ENCODE peak calls at places on chromosomes 12 and 14, in seven cellular contexts. Y is mesenchymal stem cell, Z is bronchial epithelial cell, Q is PC-3, C is heart right ventricle, H is psoas muscle, B is fibroblast of pulmonary artery. A is an unnamed sample.

GRCh38 chr12:32708926-32709325 is 29.8 kb downstream of the DNM1L start:
- DNase-seq in H (no peak), C (no peak), Q (no peak), B (no peak), Y (no peak), Z (no peak), A (no peak)

GRCh38 chr12:9256758-9257405 is 48.7 kb upstream of the PZP start:
- DNase-seq in Z (no peak), B (no peak), C (no peak), Q (no peak), H (no peak), Y (no peak), A (no peak)

GRCh38 chr14:25132734-25133422 is 82.9 kb upstream of the STXBP6 start:
- DNase-seq in Z (peak), Q (peak), H (peak), C (peak), Y (peak), B (peak), A (peak)

GRCh38 chr12:52969828-52970569 is 21.1 kb downstream of the KRT18 start:
- DNase-seq in Q (peak), B (no peak), Z (no peak), C (no peak), H (no peak), Y (no peak), A (peak)

GRCh38 chr14:106436310-106436905 is 910.0 kb downstream of the TMEM121 start:
- DNase-seq in Z (no peak), C (no peak), Y (no peak), H (no peak), B (no peak), Q (no peak), A (no peak)

GRCh38 chr14:99408286-99408970 is 72.2 kb downstream of the SETD3 start:
- DNase-seq in Z (no peak), B (no peak), H (no peak), Y (no peak), Q (no peak), C (no peak), A (no peak)

GRCh38 chr14:87430810-87431209 is 562.2 kb downstream of the GALC start:
- DNase-seq in B (peak), Z (peak), H (no peak), Y (peak), C (no peak), Q (peak), A (no peak)

GRCh38 chr14:100875861-100876590 is 27.5 kb downstream of the RTL1 start:
- DNase-seq in Q (no peak), Z (no peak), Y (no peak), B (no peak), H (no peak), C (no peak), A (no peak)

GRCh38 chr14:57486767-57487379 is 6.8 kb downstream of the CCDC198 start:
- DNase-seq in C (no peak), B (peak), Y (peak), Z (peak), Q (peak), H (no peak), A (no peak)

GRCh38 chr12:89278862-89279261 is 73.4 kb downstream of the DUSP6 start:
- DNase-seq in C (no peak), Y (no peak), B (no peak), Z (no peak), Q (no peak), H (no peak), A (no peak)

GRCh38 chr14:68143341-68143807 is 323.8 kb downstream of the RAD51B start:
- DNase-seq in Y (peak), Z (no peak), H (peak), B (peak), Q (peak), C (peak), A (peak)

GRCh38 chr14:99427632-99428315 is 52.9 kb downstream of the SETD3 start:
- DNase-seq in Q (no peak), B (peak), Y (peak), Z (no peak), H (no peak), C (no peak), A (no peak)

GRCh38 chr14:68894802-68895201 is 84.3 kb downstream of the ACTN1 start:
- DNase-seq in B (peak), C (no peak), Z (peak), Y (peak), H (no peak), Q (no peak), A (no peak)

GRCh38 chr14:104519721-104520120 is 59.8 kb upstream of the C14orf180 start:
- DNase-seq in B (no peak), C (no peak), Z (no peak), Y (no peak), Q (no peak), H (no peak), A (peak)

GRCh38 chr14:105119410-105120025 is 49.1 kb downstream of the JAG2 start:
- DNase-seq in Q (no peak), H (no peak), Z (no peak), Y (no peak), C (no peak), B (no peak), A (no peak)

GRCh38 chr12:50924439-50925341 is 27.7 kb upstream of the HIGD1C start:
- DNase-seq in Q (peak), H (peak), Z (peak), B (peak), C (peak), Y (peak), A (peak)

GRCh38 chr12:50925342-50925651 is 27.0 kb upstream of the HIGD1C start:
- DNase-seq in Z (no peak), H (no peak), C (no peak), Q (no peak), Y (no peak), B (no peak), A (no peak)

GRCh38 chr12:50924131-50924438 is 28.3 kb upstream of the HIGD1C start:
- DNase-seq in H (no peak), B (no peak), Z (no peak), Y (no peak), Q (peak), C (no peak), A (no peak)

GRCh38 chr12:50923361-50924130 is 28.8 kb upstream of the HIGD1C start:
- DNase-seq in H (no peak), Q (no peak), B (no peak), Z (no peak), Y (no peak), C (no peak), A (no peak)

DNA sequence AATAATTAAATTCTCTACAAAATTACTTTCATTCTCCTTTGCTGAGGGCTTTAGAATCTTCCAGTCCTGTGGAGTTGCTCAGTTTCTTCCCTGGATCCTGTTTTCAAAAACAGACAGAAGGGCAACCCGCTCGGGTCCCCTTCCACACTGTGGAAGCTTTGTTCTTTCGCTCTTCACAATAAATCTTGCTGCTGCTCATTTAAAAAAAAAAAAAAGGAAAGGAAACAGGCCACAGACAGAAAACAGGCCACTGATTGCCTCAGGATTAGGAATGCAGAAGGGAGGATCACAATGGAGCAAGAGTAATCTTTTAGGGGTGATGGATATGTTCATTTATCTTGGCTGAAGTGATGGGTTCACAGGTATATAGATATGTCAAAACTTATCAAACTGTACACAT is 29.5 kb upstream of the HIGD1C start:
- DNase-seq in C (no peak), Q (no peak), H (no peak), B (peak), Z (no peak), Y (peak), A (no peak)
- H3K4me3 ChIP-seq in C (peak), Q (no peak), H (peak), B (no peak), Z (no peak), Y (no peak), A (no peak)

DNA sequence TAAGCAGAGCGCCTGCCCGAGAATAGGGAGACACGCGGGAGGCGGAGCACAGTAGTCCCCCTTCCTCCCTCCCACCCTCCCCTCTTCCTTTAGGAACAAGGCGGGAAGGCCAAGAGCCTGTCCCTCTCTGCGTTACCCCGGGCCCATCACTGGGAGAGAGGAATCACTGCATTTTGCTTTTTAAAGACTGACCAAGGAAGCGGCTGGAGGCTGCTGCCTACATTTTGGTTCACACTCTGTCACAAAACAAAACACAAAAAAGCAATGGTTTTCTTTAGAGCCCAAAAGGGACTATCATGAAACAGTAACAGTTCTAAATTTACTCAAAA is 19.8 kb downstream of the STX2 start:
- DNase-seq in Q (no peak), C (no peak), Y (no peak), B (no peak), H (no peak), Z (no peak), A (no peak)
- H3K4me3 ChIP-seq in Q (no peak), C (peak), Y (no peak), B (no peak), H (peak), Z (peak), A (peak)

GRCh38 chr12:1205512-1206060 is 214.6 kb downstream of the ERC1 start:
- DNase-seq in C (no peak), B (peak), Y (peak), Q (no peak), Z (no peak), H (no peak), A (no peak)
- H3K4me3 ChIP-seq in C (peak), B (no peak), Y (peak), Q (no peak), Z (no peak), H (no peak), A (no peak)

GRCh38 chr14:50530794-50531193 is 1.6 kb downstream of the MAP4K5 start:
- DNase-seq in H (no peak), Y (no peak), Z (no peak), Q (peak), B (no peak), C (no peak), A (no peak)
- H3K4me3 ChIP-seq in H (peak), Y (peak), Z (peak), Q (peak), B (peak), C (peak), A (peak)

GRCh38 chr12:114697246-114697716 is 13.3 kb upstream of the TBX3 start:
- DNase-seq in Q (no peak), C (no peak), H (no peak), Z (no peak), Y (no peak), B (no peak), A (no peak)
- H3K4me3 ChIP-seq in Q (no peak), C (no peak), H (no peak), Z (no peak), Y (peak), B (no peak), A (no peak)

GRCh38 chr12:49020441-49020840 is 1.9 kb upstream of the PRKAG1 start:
- DNase-seq in B (no peak), Y (no peak), H (no peak), Z (no peak), Q (no peak), C (no peak), A (no peak)

GRCh38 chr12:49021292-49021915 is 2.8 kb upstream of the PRKAG1 start:
- DNase-seq in B (no peak), H (no peak), Z (no peak), C (no peak), Y (no peak), Q (no peak), A (no peak)

GRCh38 chr12:49018282-49019119 is at the start of gene PRKAG1:
- DNase-seq in C (peak), Z (peak), Q (peak), H (peak), B (peak), Y (peak), A (peak)

GRCh38 chr12:49019120-49019430 is 499 bp upstream of the PRKAG1 start:
- DNase-seq in Y (no peak), Q (no peak), C (no peak), B (no peak), Z (no peak), H (no peak), A (no peak)

GRCh38 chr12:49019435-49020317 is 1.1 kb upstream of the PRKAG1 start:
- DNase-seq in Z (peak), Y (peak), H (no peak), B (peak), Q (peak), C (no peak), A (no peak)
- H3K4me3 ChIP-seq in Z (no peak), Y (no peak), H (peak), B (no peak), Q (peak), C (peak), A (peak)